ENCODE peak calls at places on chromosomes 4 and X, in eight cellular contexts. D, W, A, O, H, Z, P and N are unnamed samples.
A peak's percentile ranks its signal among the peaks of the same experiment; 100 is the strongest.

GRCh38 chr4:105140684-105141490 is 5.8 kb upstream of the TET2 start:
- DNase-seq in A (no peak), D (no peak), P (no peak), O (no peak), W (peak; percentile 37), H (no peak), Z (peak; percentile 30), N (no peak)

GRCh38 chr4:81745076-81745475 is 273.4 kb upstream of the RASGEF1B start:
- DNase-seq in H (no peak), Z (no peak), W (no peak), O (no peak), D (no peak), P (no peak), A (no peak), N (no peak)

GRCh38 chr4:129747756-129748155 is 651.8 kb downstream of the C4orf33 start:
- DNase-seq in D (peak; percentile 34), W (no peak), Z (no peak), P (no peak), H (no peak), A (no peak), O (no peak), N (no peak)

GRCh38 chr4:10619220-10619619 is 65.3 kb downstream of the CLNK start:
- DNase-seq in P (peak; percentile 65), D (peak; percentile 87), H (no peak), W (no peak), Z (no peak), A (peak; percentile 39), O (no peak), N (no peak)

GRCh38 chr4:159158083-159158617 is 55.3 kb downstream of the RAPGEF2 start:
- DNase-seq in H (no peak), P (no peak), D (no peak), A (no peak), Z (no peak), W (no peak), O (no peak), N (no peak)

GRCh38 chr4:99968330-99968729 is 18.3 kb upstream of the H2AZ1 start:
- DNase-seq in H (no peak), O (peak; percentile 55), Z (no peak), A (peak; percentile 75), P (no peak), W (no peak), D (no peak), N (no peak)

GRCh38 chrX:100413231-100413630 is 3.2 kb upstream of the PCDH19 start:
- DNase-seq in W (peak; percentile 7), P (no peak), D (peak; percentile 65), A (peak; percentile 27), H (no peak), Z (no peak), O (no peak), N (no peak)

GRCh38 chr4:83618431-83618830 is 82.5 kb downstream of the GPAT3 start:
- DNase-seq in W (no peak), H (no peak), P (no peak), A (peak; percentile 60), O (peak; percentile 31), D (no peak), Z (no peak), N (peak; percentile 25)

GRCh38 chr4:858136-858535 is 32.2 kb upstream of the CPLX1 start:
- DNase-seq in W (no peak), A (no peak), P (no peak), D (no peak), H (no peak), O (no peak), Z (no peak), N (no peak)

GRCh38 chr4:40840985-40841571 is 91.3 kb downstream of the NSUN7 start:
- DNase-seq in W (peak; percentile 66), O (no peak), Z (peak; percentile 89), D (peak; percentile 73), H (peak; percentile 36), A (peak; percentile 98), P (peak; percentile 63), N (peak; percentile 63)

GRCh38 chr4:153387981-153388380 is 43.5 kb downstream of the MND1 start:
- DNase-seq in O (no peak), H (no peak), Z (no peak), W (no peak), D (no peak), P (no peak), A (no peak), N (no peak)

GRCh38 chr4:177246636-177247584 is 62.8 kb upstream of the NEIL3 start:
- DNase-seq in O (peak; percentile 23), Z (no peak), A (no peak), P (no peak), W (no peak), H (no peak), D (no peak), N (no peak)

GRCh38 chr4:48341776-48342558 is 638 bp downstream of the SLAIN2 start:
- DNase-seq in A (no peak), D (peak; percentile 46), Z (peak; percentile 45), O (no peak), W (peak; percentile 35), H (no peak), P (no peak), N (peak; percentile 13)

GRCh38 chrX:110125435-110125834 is 122.5 kb downstream of the TMEM164 start:
- DNase-seq in P (no peak), O (no peak), D (peak; percentile 22), W (no peak), A (no peak), H (no peak), Z (no peak), N (no peak)

GRCh38 chrX:33336783-33337182 is 125.4 kb upstream of the DMD start:
- DNase-seq in O (no peak), D (peak; percentile 4), Z (no peak), W (no peak), H (no peak), A (peak; percentile 11), P (no peak), N (no peak)

GRCh38 chr4:118762753-118763477 is 73.0 kb downstream of the SEC24D start:
- DNase-seq in Z (no peak), O (peak; percentile 59), W (no peak), H (no peak), P (no peak), A (no peak), D (no peak), N (no peak)

GRCh38 chr4:16083217-16084191 is at the start of gene PROM1:
- DNase-seq in D (peak; percentile 91), W (no peak), A (no peak), Z (no peak), P (no peak), H (no peak), O (no peak), N (no peak)

GRCh38 chr4:5370286-5370685 is 319.0 kb downstream of the STK32B start:
- DNase-seq in P (no peak), O (peak; percentile 42), D (no peak), Z (no peak), A (peak; percentile 58), H (no peak), W (no peak), N (no peak)

GRCh38 chrX:140157611-140158010 is 192.3 kb upstream of the CXorf66 start:
- DNase-seq in O (no peak), Z (no peak), W (no peak), D (no peak), H (no peak), A (peak; percentile 1), P (no peak), N (no peak)

GRCh38 chrX:46649421-46650260 is 76.1 kb downstream of the CHST7 start:
- DNase-seq in Z (no peak), H (no peak), D (peak; percentile 35), O (no peak), W (no peak), P (no peak), A (no peak), N (no peak)

GRCh38 chr4:185928761-185929455 is 116.9 kb upstream of the SORBS2 start:
- DNase-seq in W (no peak), Z (no peak), D (no peak), H (no peak), P (no peak), O (no peak), A (no peak), N (no peak)

GRCh38 chr4:41896648-41897047 is 38.6 kb upstream of the TMEM33 start:
- DNase-seq in Z (no peak), H (no peak), A (no peak), D (no peak), P (no peak), O (no peak), W (no peak), N (no peak)

GRCh38 chr4:176778491-176778890 is 14.2 kb downstream of the VEGFC start:
- DNase-seq in Z (no peak), D (no peak), H (no peak), P (no peak), O (no peak), A (peak; percentile 83), W (no peak), N (no peak)

GRCh38 chr4:7785017-7785416 is 154.6 kb downstream of the AFAP1 start:
- DNase-seq in O (peak; percentile 36), H (no peak), A (peak; percentile 45), Z (peak; percentile 40), W (no peak), D (no peak), P (no peak), N (no peak)

GRCh38 chrX:24574743-24575142 is 72.4 kb downstream of the PCYT1B start:
- DNase-seq in P (no peak), H (no peak), D (no peak), Z (no peak), W (no peak), O (no peak), A (no peak), N (no peak)

GRCh38 chr4:153668647-153669046 is 15.4 kb upstream of the TLR2 start:
- DNase-seq in D (no peak), P (no peak), W (no peak), O (no peak), Z (no peak), A (no peak), H (no peak), N (no peak)

GRCh38 chr4:77104405-77105292 is 28.9 kb upstream of the CCNI start:
- DNase-seq in O (no peak), D (peak; percentile 7), A (peak; percentile 18), Z (no peak), P (peak; percentile 91), W (no peak), H (peak; percentile 17), N (no peak)

GRCh38 chr4:181504846-181505374 is 738.3 kb upstream of the TENM3 start:
- DNase-seq in D (peak; percentile 88), Z (no peak), W (no peak), P (peak; percentile 83), A (no peak), H (no peak), O (no peak), N (no peak)